ENCODE peak calls at places on chromosomes 7 and 10, in four cellular contexts. S is tibial artery, R is heart right ventricle, I is PC-9. Q is an unnamed sample.

GRCh38 chr7:112594397-112594796 is 113.6 kb downstream of the LSMEM1 start:
- DNase-seq in S (no peak), R (no peak), I (no peak), Q (no peak)

GRCh38 chr10:63120554-63120953 is 12.6 kb upstream of the NRBF2 start:
- DNase-seq in S (no peak), R (peak; percentile 15), I (no peak), Q (peak; percentile 36)

GRCh38 chr7:91326516-91327209 is 62.4 kb downstream of the FZD1 start:
- DNase-seq in S (no peak), R (no peak), I (no peak), Q (no peak)

GRCh38 chr7:158432369-158433270 is 155.0 kb downstream of the PTPRN2 start:
- DNase-seq in S (peak; percentile 55), R (no peak), I (no peak), Q (no peak)

GRCh38 chr10:5297466-5297865 is 67.3 kb upstream of the UCN3 start:
- DNase-seq in S (peak; percentile 77), R (peak; percentile 36), I (no peak), Q (peak; percentile 53)

GRCh38 chr10:49543604-49544003 is 4.7 kb upstream of the ERCC6 start:
- DNase-seq in S (no peak), R (no peak), I (no peak), Q (no peak)

GRCh38 chr7:29345590-29345989 is 151.0 kb downstream of the CHN2 start:
- DNase-seq in S (no peak), R (peak; percentile 38), I (no peak), Q (peak; percentile 62)

GRCh38 chr7:150838965-150839650 is 13.2 kb upstream of the AOC1 start:
- DNase-seq in S (no peak), R (no peak), I (no peak), Q (no peak)

GRCh38 chr10:103659674-103660363 is 166.3 kb downstream of the NEURL1 start:
- DNase-seq in S (peak; percentile 90), R (peak; percentile 81), I (peak; percentile 50), Q (no peak)

GRCh38 chr10:105774351-105774750 is 1133.3 kb downstream of the SORCS3 start:
- DNase-seq in S (no peak), R (no peak), I (no peak), Q (no peak)

GRCh38 chr7:155984609-155985405 is 172.5 kb upstream of the SHH start:
- DNase-seq in S (peak; percentile 25), R (no peak), I (no peak), Q (peak; percentile 10)

GRCh38 chr10:76779163-76779820 is 858.3 kb downstream of the KCNMA1 start:
- DNase-seq in S (no peak), R (no peak), I (no peak), Q (no peak)

GRCh38 chr10:49649294-49649693 is 30.2 kb upstream of the C10orf53 start:
- DNase-seq in S (no peak), R (no peak), I (peak; percentile 31), Q (peak; percentile 38)

GRCh38 chr10:73894245-73894971 is 16.5 kb upstream of the PLAU start:
- DNase-seq in S (no peak), R (no peak), I (peak; percentile 84), Q (peak; percentile 46)

GRCh38 chr10:119665901-119666708 is 14.9 kb downstream of the BAG3 start:
- DNase-seq in S (no peak), R (no peak), I (no peak), Q (no peak)

GRCh38 chr10:24463683-24464426 is 254.9 kb downstream of the KIAA1217 start:
- DNase-seq in S (no peak), R (no peak), I (peak; percentile 82), Q (no peak)

GRCh38 chr7:69982197-69982596 is 383.9 kb downstream of the AUTS2 start:
- DNase-seq in S (no peak), R (no peak), I (no peak), Q (no peak)

GRCh38 chr7:101241015-101241363 is 3.4 kb upstream of the CLDN15 start:
- DNase-seq in S (no peak), R (no peak), I (no peak), Q (no peak)

GRCh38 chr7:134818568-134819345 is 39.3 kb downstream of the CALD1 start:
- DNase-seq in S (no peak), R (no peak), I (no peak), Q (no peak)

GRCh38 chr10:5089869-5090268 is 4.3 kb upstream of the AKR1C3 start:
- DNase-seq in S (no peak), R (no peak), I (no peak), Q (no peak)

GRCh38 chr10:62880162-62880561 is 64.0 kb upstream of the EGR2 start:
- DNase-seq in S (no peak), R (no peak), I (no peak), Q (no peak)

GRCh38 chr7:140667476-140667875 is 5.3 kb upstream of the ADCK2 start:
- DNase-seq in S (no peak), R (no peak), I (peak; percentile 84), Q (no peak)

GRCh38 chr10:33807527-33808377 is 473.3 kb upstream of the NRP1 start:
- DNase-seq in S (no peak), R (no peak), I (no peak), Q (no peak)

GRCh38 chr7:126803060-126803665 is 449.6 kb downstream of the GRM8 start:
- DNase-seq in S (no peak), R (peak; percentile 28), I (peak; percentile 64), Q (no peak)

GRCh38 chr7:159031750-159032149 is 112.9 kb downstream of the VIPR2 start:
- DNase-seq in S (peak; percentile 70), R (no peak), I (no peak), Q (no peak)

GRCh38 chr10:113329121-113329596 is 223.7 kb upstream of the HABP2 start:
- DNase-seq in S (no peak), R (no peak), I (peak; percentile 43), Q (no peak)

GRCh38 chr10:43599333-43599732 is 6.9 kb upstream of the ZNF485 start:
- DNase-seq in S (no peak), R (no peak), I (no peak), Q (no peak)

GRCh38 chr7:155164316-155164715 is 94.2 kb downstream of the HTR5A start:
- DNase-seq in S (no peak), R (no peak), I (no peak), Q (no peak)

GRCh38 chr7:135341049-135341448 is 107.4 kb downstream of the STRA8 start:
- DNase-seq in S (no peak), R (no peak), I (no peak), Q (no peak)

GRCh38 chr7:50727072-50727471 is 55.6 kb downstream of the GRB10 start:
- DNase-seq in S (no peak), R (no peak), I (no peak), Q (no peak)

GRCh38 chr10:122091722-122092121 is 102.8 kb downstream of the TACC2 start:
- DNase-seq in S (no peak), R (no peak), I (no peak), Q (no peak)

GRCh38 chr10:78551184-78552005 is 517.4 kb upstream of the ZMIZ1 start:
- DNase-seq in S (no peak), R (no peak), I (no peak), Q (no peak)

GRCh38 chr7:34750209-34750608 is 92.2 kb downstream of the NPSR1 start:
- DNase-seq in S (no peak), R (no peak), I (no peak), Q (no peak)

GRCh38 chr10:86646933-86647332 is 7.4 kb upstream of the OPN4 start:
- DNase-seq in S (no peak), R (no peak), I (no peak), Q (no peak)

GRCh38 chr10:59995862-59996261 is 89.5 kb upstream of the CCDC6 start:
- DNase-seq in S (no peak), R (no peak), I (peak; percentile 79), Q (no peak)

GRCh38 chr10:124641282-124642075 is 102.7 kb downstream of the FAM53B start:
- DNase-seq in S (no peak), R (peak; percentile 77), I (no peak), Q (peak; percentile 74)
- H3K4me1 ChIP-seq in S (peaks cover 30% of the 10 kb centered on the region), R (peaks cover 86% of the 10 kb centered on the region), I (peaks cover 7% of the 10 kb centered on the region), Q (no peaks in the 10 kb centered on the region)

DNA sequence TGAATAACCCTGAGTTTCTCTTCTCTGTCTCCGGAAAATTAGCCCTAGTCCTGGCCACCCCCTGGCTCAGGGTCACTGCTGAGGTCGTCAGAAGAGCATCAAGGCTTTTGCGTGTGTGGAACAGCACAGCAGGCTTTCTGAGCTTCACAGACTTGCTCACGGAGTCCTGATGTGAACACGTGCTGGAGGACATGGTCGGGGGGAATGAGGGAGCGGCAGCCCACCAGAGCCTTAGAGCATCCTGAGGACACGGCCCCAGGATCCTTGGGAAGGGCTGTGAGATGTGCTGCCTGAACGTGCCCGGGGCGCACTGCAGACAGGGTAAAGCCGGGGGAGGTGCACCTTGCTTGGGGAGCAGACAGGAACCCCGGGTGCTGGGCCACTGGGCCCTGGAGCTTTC is 28.8 kb downstream of the TMEM120A start:
- DNase-seq in S (no peak), R (no peak), I (no peak), Q (no peak)
- H3K27ac ChIP-seq in S (peak overlapping the region; percentile 88), R (peak overlapping the region; percentile 84), I (no peak overlapping the region), Q (peak overlapping the region; percentile 97)

DNA sequence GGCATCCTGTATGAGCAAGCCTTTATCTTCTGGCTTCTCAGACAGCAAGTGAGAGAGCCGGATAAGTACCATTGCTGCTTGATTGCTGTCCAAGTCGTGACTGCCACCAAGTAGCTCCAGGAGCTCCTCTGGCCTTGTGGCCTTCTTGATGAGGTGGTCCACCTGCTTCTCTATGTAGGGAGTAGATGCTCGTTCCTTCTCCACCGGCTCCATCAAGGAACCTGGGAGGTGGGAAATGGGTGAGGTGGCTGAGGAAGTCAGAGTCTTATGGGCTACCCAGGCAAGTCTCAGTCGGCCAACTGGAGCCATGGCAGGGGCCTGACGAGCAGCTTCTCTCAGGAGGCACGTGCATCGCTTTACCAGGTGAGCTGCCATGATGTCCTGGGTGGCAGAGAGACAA is 2.6 kb downstream of the TBRG4 start:
- DNase-seq in S (no peak), R (no peak), I (no peak), Q (no peak)
- H3K4me3 ChIP-seq in S (no peak overlapping the region), R (no peak overlapping the region), I (no peak overlapping the region), Q (no peak overlapping the region)

GRCh38 chr10:102229810-102230263 is 3.7 kb downstream of the ELOVL3 start:
- DNase-seq in S (peak; percentile 87), R (peak; percentile 78), I (peak; percentile 68), Q (peak; percentile 86)
- H3K4me1 ChIP-seq in S (peaks cover 37% of the 10 kb centered on the region), R (peaks cover 26% of the 10 kb centered on the region), I (peaks cover 7% of the 10 kb centered on the region), Q (no peaks in the 10 kb centered on the region)

DNA sequence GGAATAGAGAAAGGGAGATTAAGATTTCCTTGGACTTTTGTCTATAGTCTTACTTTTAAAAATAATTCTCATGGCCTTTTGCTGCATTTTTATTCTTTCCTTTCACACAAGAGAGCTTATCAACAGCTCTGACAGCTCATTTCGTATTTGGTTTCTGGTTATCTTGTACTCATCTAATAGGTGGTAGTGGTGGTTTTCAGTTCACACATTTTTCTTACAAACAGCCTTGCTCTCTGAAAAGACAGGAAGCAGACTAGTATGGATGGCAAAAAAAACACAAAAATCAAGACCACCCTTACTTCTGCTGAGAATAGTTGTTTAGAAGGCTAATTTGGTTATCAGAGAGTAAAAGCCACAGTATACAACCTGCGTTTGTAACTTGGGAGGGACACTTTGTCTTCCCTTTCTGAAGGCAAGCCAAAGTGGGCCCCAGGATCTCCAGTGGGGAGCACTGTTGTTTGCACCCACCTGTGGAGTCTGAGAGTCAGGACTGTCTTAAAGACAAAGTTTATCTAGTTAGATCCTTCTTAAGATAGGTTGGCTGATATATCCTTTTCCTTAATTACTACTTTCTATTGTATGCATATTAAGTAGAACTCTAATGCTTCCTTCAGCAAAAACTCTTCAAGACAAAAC is 68.0 kb downstream of the PIP4K2A start:
- DNase-seq in S (no peak), R (no peak), I (no peak), Q (no peak)
- H3K27ac ChIP-seq in S (no peak overlapping the region), R (no peak overlapping the region), I (no peak overlapping the region), Q (no peak overlapping the region)

GRCh38 chr10:44976352-44977198 is 2.0 kb downstream of the DEPP1 start:
- DNase-seq in S (peak; percentile 78), R (no peak), I (no peak), Q (peak; percentile 55)
- H3K4me3 ChIP-seq in S (peak overlapping the region; percentile 85), R (peak overlapping the region; percentile 74), I (peak overlapping the region; percentile 61), Q (peak overlapping the region; percentile 81)